ENCODE peak calls at places on chromosome 16, in four cellular contexts. P is activated effector memory CD4-positive, alpha-beta T cell treated with Interleukin-2 at 50 U/mL for 16 hours; J is NCI-H460; S is NCI-H82. L is an unnamed sample.

GRCh38 chr16:49440156-49441065 is 66.8 kb downstream of the C16orf78 start:
- DNase-seq in S (no peak), J (no peak), P (no peak), L (no peak)

GRCh38 chr16:81889896-81890634 is 111.0 kb downstream of the PLCG2 start:
- DNase-seq in J (peak), P (peak), S (peak), L (peak)

GRCh38 chr16:58035356-58036170 is 10.0 kb downstream of the MMP15 start:
- DNase-seq in P (no peak), J (no peak), S (no peak), L (no peak)

GRCh38 chr16:11542069-11542775 is 44.5 kb downstream of the LITAF start:
- DNase-seq in P (no peak), S (no peak), J (no peak), L (no peak)

GRCh38 chr16:68068926-68069325 is 16.2 kb upstream of the NFATC3 start:
- DNase-seq in S (no peak), P (no peak), J (no peak), L (no peak)

GRCh38 chr16:48409839-48410610 is 24.8 kb upstream of the SIAH1 start:
- DNase-seq in P (no peak), J (no peak), S (no peak), L (peak)

GRCh38 chr16:31476305-31477219 is 4.6 kb downstream of the TGFB1I1 start:
- DNase-seq in S (no peak), P (peak), J (peak), L (peak)

GRCh38 chr16:89233678-89234490 is 16.4 kb downstream of the ZNF778 start:
- DNase-seq in J (no peak), S (no peak), P (no peak), L (no peak)

GRCh38 chr16:84396537-84397008 is 28.2 kb downstream of the ATP2C2 start:
- DNase-seq in S (no peak), P (no peak), J (no peak), L (peak)

GRCh38 chr16:11497329-11497805 is 89.4 kb downstream of the LITAF start:
- DNase-seq in S (peak), J (peak), P (no peak), L (peak)

GRCh38 chr16:13519871-13520270 is 400.1 kb upstream of the ERCC4 start:
- DNase-seq in J (no peak), P (no peak), S (no peak), L (no peak)

GRCh38 chr16:54446639-54447038 is 160.1 kb upstream of the IRX3 start:
- DNase-seq in P (no peak), J (peak), S (peak), L (no peak)

GRCh38 chr16:87874639-87875472 is 5.5 kb upstream of the SLC7A5 start:
- DNase-seq in P (no peak), S (no peak), J (no peak), L (no peak)

GRCh38 chr16:67268136-67268579 is 11.2 kb upstream of the PLEKHG4 start:
- DNase-seq in P (no peak), J (no peak), S (no peak), L (peak)

GRCh38 chr16:19883296-19883951 is 1.2 kb downstream of the GPRC5B start:
- DNase-seq in P (no peak), J (no peak), S (peak), L (no peak)

GRCh38 chr16:31489616-31490584 is 7.0 kb downstream of the SLC5A2 start:
- DNase-seq in S (no peak), P (no peak), J (no peak), L (no peak)

GRCh38 chr16:76656951-76657498 is 379.8 kb downstream of the CNTNAP4 start:
- DNase-seq in J (no peak), P (no peak), S (peak), L (no peak)

GRCh38 chr16:89018605-89019158 is 41.7 kb upstream of the CBFA2T3 start:
- DNase-seq in J (no peak), P (no peak), S (no peak), L (no peak)

GRCh38 chr16:57720142-57720575 is 15.4 kb upstream of the KATNB1 start:
- DNase-seq in P (peak), J (peak), S (peak), L (peak)